ENCODE peak calls at places on chromosomes 5 and 9, in nine cellular contexts. I is breast epithelium, J is GM23338, F is esophagus muscularis mucosa, K is HCT116, P is prostate gland, V is stomach, C is upper lobe of left lung, R is SK-N-SH. T is an unnamed sample.

GRCh38 chr9:26813247-26813646 is 79.4 kb downstream of the CAAP1 start:
- DNase-seq in V (no peak), R (no peak), C (no peak), P (no peak), F (no peak), K (no peak), J (no peak), I (no peak), T (no peak)

GRCh38 chr5:132754111-132754510 is 6.9 kb downstream of the CCNI2 start:
- DNase-seq in I (no peak), F (no peak), K (no peak), P (no peak), C (no peak), R (no peak), V (no peak), J (no peak), T (no peak)

GRCh38 chr5:77588175-77588574 is 50.3 kb downstream of the OTP start:
- DNase-seq in P (no peak), C (no peak), J (no peak), F (no peak), R (no peak), I (no peak), V (no peak), K (no peak), T (no peak)

GRCh38 chr9:136608331-136609159 is 54.2 kb upstream of the EGFL7 start:
- DNase-seq in V (no peak), F (no peak), K (no peak), P (no peak), J (no peak), R (no peak), C (peak), I (no peak), T (no peak)

GRCh38 chr9:38062498-38063362 is 6.3 kb downstream of the SHB start:
- DNase-seq in C (no peak), K (no peak), I (no peak), P (no peak), F (no peak), R (no peak), V (no peak), J (no peak), T (no peak)

GRCh38 chr9:20884985-20885593 is 146.4 kb downstream of the HACD4 start:
- DNase-seq in I (no peak), K (peak), C (no peak), R (peak), P (peak), V (peak), F (no peak), J (peak), T (peak)

GRCh38 chr9:37033753-37034319 is at the start of gene PAX5:
- DNase-seq in V (no peak), R (no peak), F (no peak), J (peak), I (no peak), K (no peak), C (peak), P (no peak), T (no peak)

GRCh38 chr5:123454236-123454911 is 31.2 kb upstream of the CEP120 start:
- DNase-seq in K (no peak), F (no peak), V (no peak), I (no peak), P (no peak), R (no peak), J (no peak), C (no peak), T (no peak)

GRCh38 chr9:111870774-111871542 is 25.7 kb upstream of the UGCG start:
- DNase-seq in K (no peak), J (no peak), I (no peak), F (no peak), V (no peak), P (no peak), R (no peak), C (no peak), T (no peak)

GRCh38 chr9:127875306-127875966 is 2.0 kb downstream of the AK1 start:
- DNase-seq in R (no peak), J (no peak), K (no peak), P (no peak), C (no peak), V (no peak), I (no peak), F (no peak), T (no peak)

GRCh38 chr9:87259543-87259942 is 238.1 kb upstream of the DAPK1 start:
- DNase-seq in R (no peak), P (no peak), C (no peak), I (no peak), F (no peak), V (no peak), J (no peak), K (no peak), T (no peak)

GRCh38 chr9:127970401-127971313 is 10.1 kb downstream of the EEIG1 start:
- DNase-seq in P (no peak), V (no peak), C (no peak), J (no peak), I (no peak), K (no peak), R (peak), F (no peak), T (peak)

GRCh38 chr5:158701406-158702177 is 398.1 kb downstream of the EBF1 start:
- DNase-seq in R (no peak), F (no peak), P (no peak), V (no peak), K (no peak), C (no peak), I (no peak), J (no peak), T (no peak)

GRCh38 chr9:130122465-130122864 is 49.7 kb upstream of the NCS1 start:
- DNase-seq in R (no peak), V (no peak), C (no peak), J (no peak), F (no peak), P (no peak), K (no peak), I (no peak), T (no peak)

GRCh38 chr5:55173696-55174101 is 722 bp upstream of the CDC20B start:
- DNase-seq in C (no peak), K (no peak), R (peak), V (no peak), J (peak), I (no peak), P (no peak), F (peak), T (no peak)

GRCh38 chr5:7793861-7794260 is 57.1 kb downstream of the CFAP90 start:
- DNase-seq in V (no peak), K (no peak), P (no peak), J (no peak), C (no peak), F (no peak), R (no peak), I (no peak), T (no peak)

GRCh38 chr5:59768204-59769040 is 125.1 kb downstream of the PDE4D start:
- DNase-seq in J (peak), K (no peak), R (peak), F (no peak), P (peak), V (peak), I (no peak), C (peak), T (peak)

GRCh38 chr9:15298362-15298761 is 8.7 kb downstream of the TTC39B start:
- DNase-seq in V (no peak), I (no peak), R (no peak), J (no peak), P (no peak), C (no peak), K (no peak), F (no peak), T (no peak)

GRCh38 chr5:113020461-113021273 is 44.1 kb downstream of the DCP2 start:
- DNase-seq in I (no peak), P (no peak), C (no peak), R (no peak), K (peak), V (no peak), F (no peak), J (no peak), T (no peak)

GRCh38 chr5:93623153-93623552 is 40.1 kb downstream of the NR2F1 start:
- DNase-seq in I (no peak), K (no peak), V (no peak), J (no peak), C (no peak), F (no peak), P (no peak), R (no peak), T (no peak)

GRCh38 chr5:84274585-84275468 is 109.9 kb downstream of the EDIL3 start:
- DNase-seq in P (no peak), K (peak), F (no peak), I (no peak), J (peak), C (no peak), V (peak), R (peak), T (peak)

GRCh38 chr9:130896233-130897012 is at the start of gene QRFP:
- DNase-seq in C (no peak), R (no peak), K (no peak), I (no peak), P (no peak), V (no peak), J (no peak), F (no peak), T (no peak)

GRCh38 chr5:119996128-119996527 is 366.8 kb downstream of the FAM170A start:
- DNase-seq in R (no peak), I (no peak), P (no peak), J (no peak), C (no peak), K (no peak), V (no peak), F (no peak), T (no peak)

GRCh38 chr5:157611571-157612067 is 36.0 kb upstream of the ADAM19 start:
- DNase-seq in C (no peak), P (no peak), R (no peak), F (no peak), K (no peak), J (no peak), I (no peak), V (no peak), T (no peak)

GRCh38 chr5:69415584-69415958 is 655 bp downstream of the MARVELD2 start:
- DNase-seq in I (peak), C (peak), K (peak), F (no peak), J (peak), P (peak), R (no peak), V (peak), T (peak)

GRCh38 chr5:107486489-107486888 is 184.2 kb downstream of the EFNA5 start:
- DNase-seq in I (no peak), F (no peak), V (no peak), R (no peak), K (peak), C (no peak), P (no peak), J (no peak), T (no peak)

GRCh38 chr9:37936965-37937364 is 33.0 kb upstream of the SLC25A51 start:
- DNase-seq in K (no peak), V (no peak), I (no peak), C (no peak), F (no peak), P (no peak), J (no peak), R (peak), T (no peak)

GRCh38 chr9:38144421-38144820 is 75.4 kb upstream of the SHB start:
- DNase-seq in C (no peak), I (no peak), J (no peak), V (no peak), F (no peak), K (no peak), P (no peak), R (peak), T (no peak)

GRCh38 chr5:61162832-61163567 is 732 bp upstream of the SMIM15 start:
- DNase-seq in R (peak), P (peak), C (no peak), I (no peak), K (no peak), V (no peak), F (no peak), J (peak), T (peak)

GRCh38 chr5:74885170-74885569 is 19.0 kb upstream of the FAM169A start:
- DNase-seq in I (no peak), V (no peak), J (no peak), P (no peak), F (no peak), C (no peak), K (no peak), R (no peak), T (no peak)

GRCh38 chr5:89308606-89309040 is 425.6 kb upstream of the MEF2C start:
- DNase-seq in K (no peak), R (no peak), P (no peak), C (no peak), I (no peak), J (no peak), V (no peak), F (no peak), T (no peak)

GRCh38 chr5:8807636-8808035 is 738.2 kb downstream of the SEMA5A start:
- DNase-seq in V (no peak), C (no peak), P (no peak), K (no peak), J (no peak), R (no peak), I (no peak), F (no peak), T (no peak)

GRCh38 chr5:40383719-40384651 is 295.7 kb upstream of the PTGER4 start:
- DNase-seq in I (no peak), J (no peak), K (no peak), F (no peak), V (no peak), C (no peak), R (no peak), P (no peak), T (no peak)

GRCh38 chr5:32090755-32091128 is 83.4 kb downstream of the GOLPH3 start:
- DNase-seq in K (no peak), F (peak), I (no peak), J (peak), R (no peak), V (no peak), P (no peak), C (peak), T (no peak)

GRCh38 chr5:58764199-58764598 is 181.3 kb downstream of the RAB3C start:
- DNase-seq in R (no peak), I (peak), P (no peak), K (no peak), V (no peak), J (no peak), C (no peak), F (no peak), T (no peak)

GRCh38 chr5:134581241-134581981 is 51.2 kb downstream of the SAR1B start:
- DNase-seq in R (peak), K (no peak), I (no peak), V (no peak), P (no peak), F (no peak), C (no peak), J (no peak), T (peak)

GRCh38 chr9:37582548-37583157 is 6.5 kb upstream of the FBXO10 start:
- DNase-seq in J (peak), F (no peak), I (no peak), R (no peak), K (peak), P (peak), C (no peak), V (no peak), T (no peak)

GRCh38 chr5:135328128-135328687 is 70.8 kb downstream of the MACROH2A1 start:
- DNase-seq in F (no peak), I (no peak), V (no peak), P (no peak), C (no peak), R (no peak), J (no peak), K (no peak), T (no peak)

GRCh38 chr9:135501261-135502167 is 1.0 kb downstream of the MRPS2 start:
- DNase-seq in J (no peak), I (no peak), K (no peak), V (peak), F (no peak), P (no peak), R (peak), C (peak), T (peak)

GRCh38 chr9:79757906-79758669 is 186.3 kb downstream of the TLE4 start:
- DNase-seq in K (no peak), C (no peak), R (no peak), J (peak), P (no peak), I (no peak), F (no peak), V (no peak), T (no peak)
- TF ChIP-seq CTCF in K (no peak), C (peak), R (peak), J (peak), P (no peak), I (no peak), F (peak), V (no peak), T (peak)

GRCh38 chr5:96509313-96509712 is 76.3 kb upstream of the PCSK1 start:
- DNase-seq in V (no peak), J (no peak), R (no peak), P (no peak), K (no peak), I (no peak), C (no peak), F (no peak), T (no peak)

GRCh38 chr5:96507128-96507527 is 74.1 kb upstream of the PCSK1 start:
- DNase-seq in C (no peak), R (no peak), F (no peak), I (no peak), P (no peak), V (no peak), J (no peak), K (no peak), T (no peak)

DNA sequence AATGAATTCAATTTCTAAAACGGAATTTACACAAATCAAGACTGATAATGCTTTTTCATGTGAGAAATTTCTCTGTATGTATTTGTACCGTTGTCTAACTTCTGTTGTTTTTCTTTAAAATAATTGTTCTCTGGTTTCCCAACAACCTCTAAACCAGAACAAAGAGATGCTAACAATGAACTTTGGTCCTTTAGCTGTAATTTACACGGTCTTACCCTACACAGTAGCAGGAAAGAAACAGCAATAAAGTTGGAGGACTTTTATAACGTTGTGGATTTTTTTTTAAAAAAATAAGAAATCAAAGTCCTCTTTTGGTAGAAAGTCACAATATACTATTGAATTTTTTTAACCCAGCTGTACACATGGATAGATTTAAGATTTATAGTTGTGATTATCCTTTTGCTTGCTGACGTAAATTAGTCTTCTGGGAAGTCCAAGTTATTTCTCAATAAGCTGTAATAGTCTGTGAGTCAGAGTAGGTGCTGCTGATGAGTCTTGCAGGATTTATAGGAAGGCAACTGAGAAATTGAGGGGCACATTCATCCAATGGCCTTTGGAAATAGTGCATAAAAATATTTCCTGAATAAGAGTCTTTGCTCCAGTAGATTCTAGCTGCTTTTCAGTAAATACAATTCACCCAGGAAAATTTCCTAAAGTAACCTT is 76.8 kb upstream of the PCSK1 start:
- DNase-seq in C (no peak), R (no peak), P (no peak), F (no peak), I (no peak), V (no peak), J (no peak), K (no peak), T (no peak)
- TF ChIP-seq POLR2AphosphoS5 in C (no peak), R (no peak), P (no peak), F (no peak), I (peak), V (no peak), J (no peak), K (no peak), T (no peak)

GRCh38 chr5:141149812-141150211 is at the start of gene PCDHB6:
- DNase-seq in K (no peak), J (peak), V (no peak), F (no peak), R (peak), I (no peak), P (no peak), C (no peak), T (no peak)
- TF ChIP-seq CTCF in K (no peak), J (peak), V (no peak), F (no peak), R (peak), I (no peak), P (no peak), C (no peak), T (no peak)

GRCh38 chr9:133166392-133166791 is 2.7 kb upstream of the GBGT1 start:
- DNase-seq in F (no peak), I (no peak), J (no peak), K (no peak), V (no peak), P (no peak), C (no peak), R (no peak), T (no peak)
- TF ChIP-seq POLR2AphosphoS5 in F (no peak), I (no peak), J (no peak), K (no peak), V (no peak), P (no peak), C (no peak), R (no peak), T (no peak)

DNA sequence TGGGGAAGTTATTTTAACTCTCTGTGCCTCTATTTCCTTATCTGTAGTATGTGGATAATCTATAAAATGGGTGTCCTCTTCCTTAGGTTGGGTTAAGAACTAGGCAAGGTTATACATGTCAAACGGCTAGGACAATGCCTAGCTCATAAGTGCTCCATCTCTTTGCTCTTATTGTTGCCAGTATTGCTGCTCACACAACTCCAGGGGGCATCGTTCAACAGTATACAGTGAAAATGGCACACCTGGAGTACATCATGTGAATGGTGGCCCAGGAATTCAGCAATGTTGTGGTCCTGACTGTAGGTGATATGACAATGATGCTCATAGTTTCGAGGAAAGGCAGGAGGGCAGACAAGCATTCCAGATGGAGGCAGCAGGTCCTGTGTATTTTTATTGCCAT is 30.1 kb downstream of the SLIT3 start:
- DNase-seq in I (no peak), V (no peak), C (no peak), F (no peak), J (no peak), R (no peak), K (no peak), P (no peak), T (no peak)
- TF ChIP-seq CTCF in I (no peak), V (no peak), C (no peak), F (peak), J (peak), R (no peak), K (no peak), P (no peak), T (no peak)

DNA sequence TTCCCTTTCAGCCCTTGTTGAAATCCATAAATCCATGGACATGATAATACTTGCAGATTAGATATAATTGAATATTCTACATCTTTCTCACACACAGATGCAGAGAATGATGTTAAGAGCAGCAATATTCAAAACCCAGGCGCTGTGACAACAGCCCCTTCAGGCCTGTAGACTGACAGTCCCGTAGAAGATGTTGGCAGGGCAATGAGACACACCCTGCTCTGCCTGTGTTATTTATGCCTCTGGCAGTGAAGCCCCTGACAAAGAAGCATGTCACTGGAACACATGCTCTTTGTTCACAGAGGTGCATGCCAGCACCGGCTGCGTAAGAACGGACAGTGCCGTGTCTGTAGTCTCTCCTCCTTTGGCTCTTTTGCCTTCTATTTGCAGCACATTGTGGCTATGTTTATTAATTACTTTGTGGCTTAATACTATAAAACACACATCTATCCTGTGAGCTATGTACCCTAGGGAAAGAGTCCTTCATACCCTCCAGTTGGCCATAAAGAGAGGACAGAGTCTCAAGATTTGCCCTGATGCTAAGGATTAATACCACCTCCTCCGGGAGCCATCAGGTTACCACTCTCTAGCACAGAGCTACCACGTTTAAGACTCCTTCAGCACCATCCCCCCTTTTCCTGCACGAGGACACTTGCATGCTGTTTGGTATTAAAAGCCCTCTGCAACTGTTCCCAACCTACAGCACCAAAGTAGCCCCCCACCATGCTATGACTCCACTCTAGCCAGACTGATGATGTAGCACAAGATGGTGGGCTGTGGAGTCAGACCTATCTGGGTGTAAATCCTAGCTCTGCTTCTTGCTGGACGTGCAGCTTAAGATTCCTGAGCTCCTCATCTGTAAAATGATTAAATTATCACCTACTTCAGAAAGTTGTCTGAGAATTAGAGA is 2.0 kb upstream of the ANP32B start:
- DNase-seq in I (peak), J (no peak), K (no peak), P (peak), R (peak), F (no peak), V (no peak), C (no peak), T (peak)
- TF ChIP-seq POLR2AphosphoS5 in I (peak), J (no peak), K (peak), P (peak), R (no peak), F (peak), V (no peak), C (no peak), T (peak)

GRCh38 chr5:81194633-81195333 is 38.3 kb upstream of the CKMT2 start:
- DNase-seq in R (peak), I (peak), P (peak), F (no peak), K (peak), J (peak), V (peak), C (peak), T (peak)
- TF ChIP-seq CTCF in R (peak), I (peak), P (peak), F (peak), K (peak), J (peak), V (peak), C (peak), T (peak)